ENCODE peak calls at places on chromosome 6, in four cellular contexts. One of them, this sample, is unnamed. For H3K9me3, the result is how much of the 10 kb centered on the place peaks cover.

GRCh38 chr6:107968081-107968480 is 10.1 kb upstream of the SEC63 start:
- DNase-seq in tibial nerve: no peak
- DNase-seq in pancreas: no peak
- DNase-seq in IMR-90: no peak
- DNase-seq in this sample: no peak

GRCh38 chr6:35018746-35019145 is 122.4 kb downstream of the TCP11 start:
- DNase-seq in pancreas: no peak
- DNase-seq in IMR-90: no peak
- DNase-seq in tibial nerve: no peak
- DNase-seq in this sample: no peak

GRCh38 chr6:80460396-80460912 is 354.0 kb downstream of the BCKDHB start:
- DNase-seq in pancreas: no peak
- DNase-seq in IMR-90: peak
- DNase-seq in tibial nerve: no peak
- DNase-seq in this sample: no peak

GRCh38 chr6:141988954-141989705 is 143.6 kb upstream of the GJE1 start:
- DNase-seq in pancreas: no peak
- DNase-seq in tibial nerve: no peak
- DNase-seq in IMR-90: peak
- DNase-seq in this sample: peak

GRCh38 chr6:37311666-37312473 is 41.9 kb upstream of the RNF8 start:
- DNase-seq in pancreas: no peak
- DNase-seq in IMR-90: peak
- DNase-seq in tibial nerve: no peak
- DNase-seq in this sample: no peak

GRCh38 chr6:32196682-32197616 is 4.5 kb upstream of the GPSM3 start:
- DNase-seq in IMR-90: peak
- DNase-seq in pancreas: no peak
- DNase-seq in tibial nerve: no peak
- DNase-seq in this sample: no peak

GRCh38 chr6:80211295-80211694 is 104.8 kb downstream of the BCKDHB start:
- DNase-seq in pancreas: no peak
- DNase-seq in tibial nerve: no peak
- DNase-seq in IMR-90: peak
- DNase-seq in this sample: no peak

GRCh38 chr6:84449220-84449619 is 221.8 kb upstream of the CEP162 start:
- DNase-seq in pancreas: no peak
- DNase-seq in tibial nerve: no peak
- DNase-seq in IMR-90: no peak
- DNase-seq in this sample: no peak

GRCh38 chr6:149454405-149454848 is 30.4 kb downstream of the ZC3H12D start:
- DNase-seq in pancreas: peak
- DNase-seq in IMR-90: peak
- DNase-seq in tibial nerve: peak
- DNase-seq in this sample: peak

GRCh38 chr6:146950351-146950835 is 253.8 kb upstream of the STXBP5 start:
- DNase-seq in pancreas: no peak
- DNase-seq in tibial nerve: no peak
- DNase-seq in IMR-90: peak
- DNase-seq in this sample: no peak

GRCh38 chr6:158923801-158924498 is 76.1 kb downstream of the RSPH3 start:
- DNase-seq in pancreas: no peak
- DNase-seq in IMR-90: peak
- DNase-seq in tibial nerve: no peak
- DNase-seq in this sample: no peak

GRCh38 chr6:32830936-32831335 is 7.6 kb downstream of the TAP2 start:
- DNase-seq in tibial nerve: no peak
- DNase-seq in pancreas: no peak
- DNase-seq in IMR-90: no peak
- DNase-seq in this sample: no peak

DNA sequence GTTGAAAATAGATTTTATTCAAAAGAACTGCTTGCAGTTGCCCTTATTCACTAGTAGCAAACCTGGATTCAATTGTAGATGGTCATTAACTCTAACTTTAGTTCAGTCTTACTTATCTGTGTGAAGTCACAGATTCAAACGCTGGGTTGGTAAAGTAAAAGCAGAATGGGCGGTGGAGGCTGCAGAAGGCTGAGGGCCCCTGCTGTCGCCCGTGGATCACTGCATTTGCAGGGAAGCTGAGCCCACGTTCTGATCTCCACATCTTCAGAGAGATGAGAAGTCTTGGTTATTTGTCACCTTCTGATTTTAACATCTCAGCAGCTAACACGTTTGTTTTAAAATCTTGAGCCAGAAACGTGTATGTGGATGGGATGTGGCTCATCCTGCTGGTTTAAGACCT is 75.1 kb downstream of the SNX9 start:
- DNase-seq in pancreas: no peak
- DNase-seq in IMR-90: no peak
- DNase-seq in tibial nerve: no peak
- DNase-seq in this sample: no peak
- TF ChIP-seq CTCF in pancreas: no peak
- TF ChIP-seq CTCF in IMR-90: no peak
- TF ChIP-seq CTCF in tibial nerve: no peak
- TF ChIP-seq CTCF in this sample: peak

GRCh38 chr6:20915626-20916025 is 381.4 kb downstream of the CDKAL1 start:
- DNase-seq in tibial nerve: no peak
- DNase-seq in pancreas: no peak
- DNase-seq in IMR-90: no peak
- DNase-seq in this sample: no peak
- H3K9me3 ChIP-seq in tibial nerve: under half
- H3K9me3 ChIP-seq in pancreas: under half
- H3K9me3 ChIP-seq in IMR-90: under half
- H3K9me3 ChIP-seq in this sample: under half

GRCh38 chr6:53541900-53542299 is 3.0 kb downstream of the GCLC start:
- DNase-seq in IMR-90: no peak
- DNase-seq in tibial nerve: no peak
- DNase-seq in pancreas: no peak
- DNase-seq in this sample: no peak
- H3K4me3 ChIP-seq in IMR-90: no peak
- H3K4me3 ChIP-seq in tibial nerve: no peak
- H3K4me3 ChIP-seq in pancreas: no peak
- H3K4me3 ChIP-seq in this sample: peak

GRCh38 chr6:42022755-42023384 is 27.5 kb upstream of the TAF8 start:
- DNase-seq in tibial nerve: no peak
- DNase-seq in IMR-90: no peak
- DNase-seq in pancreas: no peak
- DNase-seq in this sample: no peak
- TF ChIP-seq CTCF in tibial nerve: no peak
- TF ChIP-seq CTCF in IMR-90: no peak
- TF ChIP-seq CTCF in pancreas: no peak
- TF ChIP-seq CTCF in this sample: no peak